ENCODE peak calls at places on chromosome 2, in seven cellular contexts. V is psoas muscle; M is lung; U is CD4-positive, CD25-positive, alpha-beta regulatory T cell; L is SK-N-SH; C is prostate gland; G is cardiac muscle cell. X is an unnamed sample.

GRCh38 chr2:61362873-61363272 is 108.0 kb downstream of the USP34 start:
- DNase-seq in V (no peak), M (no peak), U (no peak), L (no peak), C (no peak), G (no peak), X (no peak)

GRCh38 chr2:112483047-112483473 is 1.1 kb downstream of the TTL start:
- DNase-seq in V (no peak), M (no peak), U (no peak), L (peak; percentile 80), C (no peak), G (peak; percentile 53), X (peak; percentile 52)

GRCh38 chr2:64354857-64355680 is 98.9 kb upstream of the LGALSL start:
- DNase-seq in V (no peak), M (no peak), U (no peak), L (no peak), C (no peak), G (peak; percentile 72), X (peak; percentile 57)

GRCh38 chr2:71609958-71610357 is 156.6 kb downstream of the DYSF start:
- DNase-seq in V (no peak), M (no peak), U (no peak), L (peak; percentile 56), C (no peak), G (peak; percentile 66), X (peak; percentile 64)

GRCh38 chr2:231673348-231673770 is 35.0 kb upstream of the PTMA start:
- DNase-seq in V (peak; percentile 78), M (peak; percentile 89), U (no peak), L (no peak), C (no peak), G (peak; percentile 76), X (peak; percentile 90)

GRCh38 chr2:164023896-164024295 is 288.1 kb upstream of the FIGN start:
- DNase-seq in V (no peak), M (no peak), U (no peak), L (no peak), C (no peak), G (no peak), X (no peak)

GRCh38 chr2:179467111-179467510 is 202.5 kb upstream of the SESTD1 start:
- DNase-seq in V (no peak), M (no peak), U (no peak), L (no peak), C (no peak), G (no peak), X (no peak)

GRCh38 chr2:224442092-224442999 is 40.4 kb upstream of the FAM124B start:
- DNase-seq in V (peak; percentile 61), M (no peak), U (no peak), L (peak; percentile 57), C (no peak), G (peak; percentile 48), X (no peak)

GRCh38 chr2:160224060-160224459 is 24.0 kb upstream of the ITGB6 start:
- DNase-seq in V (no peak), M (no peak), U (no peak), L (no peak), C (no peak), G (peak; percentile 88), X (peak; percentile 78)

GRCh38 chr2:201907128-201907886 is 101.0 kb downstream of the CDK15 start:
- DNase-seq in V (no peak), M (no peak), U (no peak), L (no peak), C (no peak), G (peak; percentile 20), X (no peak)

GRCh38 chr2:201901770-201902169 is 95.4 kb downstream of the CDK15 start:
- DNase-seq in V (no peak), M (no peak), U (no peak), L (no peak), C (no peak), G (no peak), X (no peak)

GRCh38 chr2:201908901-201909300 is 102.6 kb downstream of the CDK15 start:
- DNase-seq in V (no peak), M (no peak), U (no peak), L (no peak), C (no peak), G (no peak), X (no peak)

GRCh38 chr2:201900362-201900761 is 94.0 kb downstream of the CDK15 start:
- DNase-seq in V (no peak), M (no peak), U (no peak), L (no peak), C (no peak), G (no peak), X (no peak)

GRCh38 chr2:201904529-201905420 is 98.4 kb downstream of the CDK15 start:
- DNase-seq in V (no peak), M (no peak), U (no peak), L (no peak), C (no peak), G (no peak), X (no peak)
- H3K27me3 ChIP-seq in V (no peaks in the 10 kb centered on the region), M (no peaks in the 10 kb centered on the region), U (peaks cover 9% of the 10 kb centered on the region), L (no peaks in the 10 kb centered on the region), C (no peaks in the 10 kb centered on the region), G (peaks cover 82% of the 10 kb centered on the region), X (no peaks in the 10 kb centered on the region)

DNA sequence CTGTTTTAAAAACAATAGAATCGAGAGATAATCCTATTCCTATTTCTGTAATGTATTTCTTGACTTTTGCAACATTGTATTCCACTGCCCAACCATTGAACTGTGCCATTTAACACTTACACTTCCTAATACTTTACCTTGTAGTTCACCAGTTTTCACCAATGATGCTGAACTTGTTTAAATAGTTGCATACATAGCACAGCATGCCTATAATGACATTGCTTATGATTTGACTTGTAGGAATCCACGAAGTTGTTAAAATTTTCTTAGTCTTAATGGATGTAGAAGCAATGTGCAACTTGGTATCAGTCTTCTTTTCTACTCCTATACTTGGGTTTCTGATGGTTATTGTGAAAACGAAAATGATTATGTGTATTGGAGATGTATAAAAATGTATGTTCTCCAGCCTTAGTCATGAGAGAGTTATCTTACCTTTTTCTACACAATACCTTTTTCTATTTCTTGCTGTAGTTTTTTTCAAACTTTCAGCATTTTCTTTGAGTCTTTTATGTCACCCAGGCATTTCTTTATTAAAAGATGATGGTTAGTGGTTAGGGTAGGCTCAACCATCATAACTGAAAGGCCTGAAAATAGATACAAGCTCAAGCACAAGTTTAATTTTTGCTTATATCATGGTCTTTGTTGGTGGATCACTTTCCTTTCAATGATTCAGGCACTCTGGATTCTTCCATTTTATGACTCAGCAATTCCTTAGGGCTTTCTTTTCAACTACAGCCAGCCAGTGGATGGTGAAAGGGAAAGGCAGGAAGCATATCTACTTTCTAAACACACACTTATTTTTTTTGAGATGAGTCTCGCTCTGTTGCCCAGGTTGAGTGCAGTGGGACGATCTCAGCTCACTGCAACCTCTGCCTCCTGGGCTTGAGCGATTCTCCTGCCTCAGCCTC is 9.4 kb downstream of the GPD2 start:
- DNase-seq in V (no peak), M (no peak), U (no peak), L (no peak), C (no peak), G (peak; percentile 86), X (no peak)
- H3K27ac ChIP-seq in V (peak overlapping the region; percentile 38), M (no peak overlapping the region), U (no peak overlapping the region), L (peak overlapping the region; percentile 48), C (no peak overlapping the region), G (no peak overlapping the region), X (no peak overlapping the region)

DNA sequence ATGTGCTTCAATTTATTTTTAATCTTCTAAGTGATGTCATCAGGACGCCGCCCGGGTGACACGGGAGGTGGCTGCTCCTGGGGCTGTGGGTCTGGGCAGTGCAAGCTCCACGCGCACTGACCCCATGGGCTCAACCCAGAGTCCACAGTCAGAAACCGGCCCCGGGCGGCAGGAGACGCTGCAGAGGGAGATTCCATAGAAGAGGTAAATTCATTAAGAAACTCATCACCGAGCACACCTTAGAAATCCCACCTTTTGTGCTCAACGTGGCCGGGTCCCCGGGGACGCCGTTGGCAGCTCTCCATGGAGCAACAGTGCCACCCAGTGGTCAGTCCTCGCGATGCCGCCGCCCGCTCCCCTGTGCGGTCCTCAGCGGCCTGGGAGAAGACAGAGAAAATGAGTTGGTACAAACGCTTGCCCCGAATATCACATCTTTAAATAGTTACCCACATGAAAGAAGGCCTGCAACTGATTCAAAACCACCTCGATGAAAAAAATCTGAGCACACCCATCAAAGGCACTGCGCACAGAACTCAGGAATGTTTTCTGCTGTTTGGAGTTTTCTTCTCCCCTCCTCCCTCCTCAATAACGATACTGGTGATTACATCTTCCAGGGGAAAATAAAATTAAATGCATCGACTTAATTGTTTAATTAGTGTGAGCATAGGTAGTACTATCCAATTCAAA is 92.6 kb downstream of the CMPK2 start:
- DNase-seq in V (peak; percentile 69), M (peak; percentile 72), U (peak; percentile 15), L (peak; percentile 91), C (peak; percentile 31), G (peak; percentile 27), X (peak; percentile 72)
- H3K27me3 ChIP-seq in V (no peaks in the 10 kb centered on the region), M (no peaks in the 10 kb centered on the region), U (peaks cover 2% of the 10 kb centered on the region), L (no peaks in the 10 kb centered on the region), C (peaks cover 2% of the 10 kb centered on the region), G (peaks cover 5% of the 10 kb centered on the region), X (no peaks in the 10 kb centered on the region)

GRCh38 chr2:157691131-157691530 is 62.5 kb upstream of the ACVR1C start:
- DNase-seq in V (no peak), M (no peak), U (no peak), L (no peak), C (no peak), G (no peak), X (peak; percentile 29)
- H3K27ac ChIP-seq in V (no peak overlapping the region), M (no peak overlapping the region), U (no peak overlapping the region), L (no peak overlapping the region), C (no peak overlapping the region), G (no peak overlapping the region), X (peak overlapping the region; percentile 89)

DNA sequence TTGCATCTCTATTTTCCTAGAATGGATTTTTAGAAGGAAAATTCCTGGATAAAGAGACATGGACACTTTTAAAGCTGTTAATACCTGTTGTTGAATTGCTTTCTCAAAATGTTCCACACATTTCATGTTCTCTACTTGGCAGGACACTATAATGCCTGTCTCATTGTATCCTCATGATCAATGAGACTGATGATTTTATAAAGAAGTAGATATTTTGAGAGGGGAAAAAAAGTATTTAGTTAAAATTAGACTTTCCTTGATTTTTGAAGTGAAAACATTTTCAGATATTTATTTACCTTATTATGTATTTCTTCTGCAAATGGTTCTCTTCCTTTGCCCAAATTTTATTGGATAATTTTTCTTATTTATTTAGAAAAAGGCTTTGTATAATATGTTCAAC is 242.5 kb downstream of the MYCN start:
- DNase-seq in V (no peak), M (no peak), U (no peak), L (no peak), C (no peak), G (no peak), X (no peak)
- H3K27me3 ChIP-seq in V (no peaks in the 10 kb centered on the region), M (peaks cover 2% of the 10 kb centered on the region), U (no peaks in the 10 kb centered on the region), L (no peaks in the 10 kb centered on the region), C (no peaks in the 10 kb centered on the region), G (no peaks in the 10 kb centered on the region), X (no peaks in the 10 kb centered on the region)

GRCh38 chr2:201204655-201205515 is 21.9 kb downstream of the CASP10 start:
- DNase-seq in V (no peak), M (no peak), U (no peak), L (no peak), C (no peak), G (no peak), X (no peak)
- H3K27ac ChIP-seq in V (no peak overlapping the region), M (no peak overlapping the region), U (no peak overlapping the region), L (no peak overlapping the region), C (no peak overlapping the region), G (no peak overlapping the region), X (no peak overlapping the region)

GRCh38 chr2:222423186-222423585 is 1.2 kb upstream of the SGPP2 start:
- DNase-seq in V (no peak), M (no peak), U (no peak), L (no peak), C (no peak), G (no peak), X (peak; percentile 51)
- H3K27me3 ChIP-seq in V (peaks cover 32% of the 10 kb centered on the region), M (no peaks in the 10 kb centered on the region), U (no peaks in the 10 kb centered on the region), L (peaks cover 16% of the 10 kb centered on the region), C (peaks cover 7% of the 10 kb centered on the region), G (peaks cover 15% of the 10 kb centered on the region), X (no peaks in the 10 kb centered on the region)

X was measured in SJCRH30.